ENCODE peak calls at places on chromosomes 5 and 9, in nine cellular contexts. M is nephron progenitor cell, E is omental fat pad, N is cardiac fibroblast, I is fibroblast of villous mesenchyme, L is fibroblast of lung, J is ascending aorta, S is astrocyte of the spinal cord, F is mesothelial cell of epicardium. T is an unnamed sample.

GRCh38 chr9:120877276-120878034 is 467 bp upstream of the PHF19 start:
- DNase-seq in M (peak), E (no peak), N (peak), I (peak), L (peak), J (no peak), S (peak), F (peak), T (peak)

GRCh38 chr5:123033157-123033671 is 3.3 kb downstream of the PPIC start:
- DNase-seq in M (no peak), E (no peak), N (no peak), I (no peak), L (no peak), J (no peak), S (no peak), F (no peak), T (no peak)

GRCh38 chr9:83906144-83906543 is 15.1 kb downstream of the KIF27 start:
- DNase-seq in M (no peak), E (no peak), N (no peak), I (peak), L (no peak), J (no peak), S (no peak), F (no peak), T (no peak)

GRCh38 chr5:178435321-178436238 is 154.6 kb downstream of the COL23A1 start:
- DNase-seq in M (no peak), E (no peak), N (no peak), I (no peak), L (no peak), J (no peak), S (no peak), F (peak), T (no peak)

GRCh38 chr5:131206772-131207171 is 36.0 kb downstream of the LYRM7 start:
- DNase-seq in M (no peak), E (no peak), N (no peak), I (peak), L (no peak), J (no peak), S (no peak), F (no peak), T (no peak)

GRCh38 chr5:89178576-89178975 is 295.6 kb upstream of the MEF2C start:
- DNase-seq in M (no peak), E (no peak), N (no peak), I (no peak), L (no peak), J (no peak), S (no peak), F (no peak), T (no peak)

GRCh38 chr9:70561805-70562395 is 147.4 kb upstream of the KLF9 start:
- DNase-seq in M (no peak), E (no peak), N (no peak), I (peak), L (no peak), J (no peak), S (no peak), F (no peak), T (no peak)

GRCh38 chr5:109453251-109453650 is 43.5 kb upstream of the PJA2 start:
- DNase-seq in M (no peak), E (no peak), N (peak), I (no peak), L (peak), J (no peak), S (no peak), F (no peak), T (no peak)

GRCh38 chr5:158498959-158499679 is 600.6 kb downstream of the EBF1 start:
- DNase-seq in M (no peak), E (no peak), N (no peak), I (no peak), L (no peak), J (no peak), S (no peak), F (no peak), T (no peak)

GRCh38 chr9:132586830-132587483 is 4.6 kb downstream of the BARHL1 start:
- DNase-seq in M (peak), E (no peak), N (no peak), I (no peak), L (no peak), J (no peak), S (no peak), F (no peak), T (no peak)

GRCh38 chr9:136546697-136547481 is 1.0 kb upstream of the NOTCH1 start:
- DNase-seq in M (peak), E (no peak), N (no peak), I (peak), L (peak), J (peak), S (no peak), F (peak), T (no peak)

GRCh38 chr5:107365355-107366109 is 305.2 kb downstream of the EFNA5 start:
- DNase-seq in M (no peak), E (no peak), N (peak), I (no peak), L (peak), J (no peak), S (peak), F (no peak), T (no peak)

GRCh38 chr5:95022967-95023695 is 261.8 kb downstream of the MCTP1 start:
- DNase-seq in M (no peak), E (no peak), N (peak), I (peak), L (peak), J (no peak), S (peak), F (no peak), T (no peak)

GRCh38 chr5:78899922-78900362 is 85.2 kb downstream of the ARSB start:
- DNase-seq in M (no peak), E (no peak), N (peak), I (peak), L (peak), J (no peak), S (peak), F (no peak), T (no peak)

GRCh38 chr5:42495908-42496307 is 72.7 kb downstream of the GHR start:
- DNase-seq in M (no peak), E (no peak), N (peak), I (peak), L (peak), J (no peak), S (no peak), F (no peak), T (no peak)

GRCh38 chr9:134192311-134192950 is 28.1 kb upstream of the RNU6ATAC start:
- DNase-seq in M (no peak), E (no peak), N (no peak), I (no peak), L (no peak), J (no peak), S (no peak), F (no peak), T (no peak)

GRCh38 chr5:127871448-127872153 is 168.4 kb downstream of the CCDC192 start:
- DNase-seq in M (no peak), E (no peak), N (peak), I (no peak), L (no peak), J (no peak), S (peak), F (no peak), T (no peak)

GRCh38 chr5:57166250-57166649 is 7.6 kb upstream of the GPBP1 start:
- DNase-seq in M (no peak), E (no peak), N (no peak), I (peak), L (no peak), J (no peak), S (no peak), F (no peak), T (no peak)

GRCh38 chr5:91373600-91373999 is 9.5 kb downstream of the ARRDC3 start:
- DNase-seq in M (no peak), E (no peak), N (peak), I (no peak), L (no peak), J (no peak), S (no peak), F (no peak), T (no peak)

GRCh38 chr9:36847781-36848673 is 186.0 kb downstream of the PAX5 start:
- DNase-seq in M (peak), E (no peak), N (no peak), I (no peak), L (peak), J (no peak), S (no peak), F (no peak), T (no peak)

GRCh38 chr5:159469496-159470370 is 139.4 kb upstream of the IL12B start:
- DNase-seq in M (no peak), E (no peak), N (no peak), I (no peak), L (peak), J (no peak), S (no peak), F (no peak), T (no peak)

GRCh38 chr5:177443144-177443983 is 3.2 kb upstream of the PRR7 start:
- DNase-seq in M (no peak), E (no peak), N (no peak), I (no peak), L (no peak), J (no peak), S (no peak), F (no peak), T (no peak)

GRCh38 chr9:126033318-126033717 is 286.1 kb downstream of the PBX3 start:
- DNase-seq in M (no peak), E (no peak), N (no peak), I (no peak), L (no peak), J (no peak), S (no peak), F (no peak), T (no peak)

GRCh38 chr9:98658965-98659364 is 49.8 kb downstream of the GABBR2 start:
- DNase-seq in M (no peak), E (no peak), N (peak), I (peak), L (peak), J (no peak), S (peak), F (no peak), T (no peak)

GRCh38 chr9:93955356-93956182 is 414 bp upstream of the BARX1 start:
- DNase-seq in M (peak), E (no peak), N (no peak), I (no peak), L (no peak), J (no peak), S (no peak), F (no peak), T (no peak)

GRCh38 chr5:178861627-178862026 is 1.9 kb downstream of the ZNF354B start:
- DNase-seq in M (no peak), E (no peak), N (no peak), I (no peak), L (no peak), J (no peak), S (no peak), F (no peak), T (no peak)

GRCh38 chr9:116137581-116137980 is 16.0 kb upstream of the PAPPA start:
- DNase-seq in M (no peak), E (no peak), N (no peak), I (no peak), L (no peak), J (no peak), S (no peak), F (no peak), T (no peak)

GRCh38 chr9:71752928-71753327 is 15.4 kb downstream of the CEMIP2 start:
- DNase-seq in M (no peak), E (no peak), N (no peak), I (no peak), L (no peak), J (no peak), S (no peak), F (no peak), T (no peak)

GRCh38 chr9:29439961-29440360 is 1866.7 kb upstream of the C9orf72 start:
- DNase-seq in M (no peak), E (no peak), N (peak), I (peak), L (peak), J (no peak), S (peak), F (no peak), T (no peak)

GRCh38 chr5:180808461-180809000 is 5.9 kb upstream of the MGAT1 start:
- DNase-seq in M (no peak), E (peak), N (no peak), I (no peak), L (no peak), J (peak), S (no peak), F (no peak), T (no peak)
- TF ChIP-seq CTCF in M (no peak), E (no peak), N (no peak), I (no peak), L (no peak), J (no peak), S (no peak), F (no peak), T (no peak)

DNA sequence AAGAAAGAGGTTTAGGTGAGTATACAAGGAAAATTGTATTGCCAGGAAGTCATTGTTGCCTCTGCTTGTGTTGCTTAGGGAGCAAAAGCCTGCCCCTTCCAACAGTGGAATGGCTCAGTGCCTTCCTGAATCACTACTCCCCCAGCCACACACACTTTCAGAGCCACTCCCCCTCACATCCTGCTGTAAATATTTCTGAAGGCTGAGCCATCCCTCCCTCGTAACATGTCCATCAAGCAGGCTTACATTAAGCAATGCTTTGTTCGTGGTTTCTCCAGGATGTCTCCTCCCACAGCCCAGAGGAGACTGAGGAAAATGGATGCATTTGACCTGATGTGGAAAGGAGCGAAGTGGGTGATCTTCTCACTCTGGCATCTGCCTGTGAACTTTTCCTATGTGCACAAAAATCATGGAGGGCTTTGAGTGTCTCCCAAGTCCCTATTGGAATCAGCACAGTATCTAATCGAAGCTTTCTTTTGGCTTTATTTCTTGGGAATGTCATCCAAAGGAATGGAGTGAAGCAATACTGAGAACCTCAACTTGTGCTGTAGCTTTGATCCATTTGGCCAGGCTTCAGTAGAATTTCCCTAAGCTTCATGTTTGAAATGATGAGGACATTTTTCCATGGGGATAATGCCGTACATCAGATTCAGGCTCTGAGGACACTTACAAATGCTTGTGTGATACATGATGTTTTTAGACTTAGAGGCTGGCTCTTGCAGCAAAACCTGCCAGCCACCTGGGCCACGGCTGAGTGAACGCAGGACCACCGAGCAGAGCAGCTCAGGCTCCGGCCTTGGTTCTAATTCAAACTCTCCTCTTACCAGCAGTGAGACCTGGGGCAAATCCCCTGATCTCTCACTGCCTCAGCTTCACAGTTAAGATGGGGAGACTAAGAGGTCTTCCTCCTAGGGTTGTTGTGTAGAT is 389.2 kb downstream of the ENC1 start:
- DNase-seq in M (peak), E (no peak), N (peak), I (peak), L (peak), J (no peak), S (peak), F (no peak), T (no peak)
- TF ChIP-seq CTCF in M (no peak), E (no peak), N (no peak), I (no peak), L (no peak), J (no peak), S (no peak), F (no peak), T (no peak)

GRCh38 chr5:141876628-141877477 is 1.4 kb downstream of the PCDH1 start:
- DNase-seq in M (peak), E (no peak), N (peak), I (no peak), L (no peak), J (no peak), S (no peak), F (no peak), T (no peak)

GRCh38 chr5:141874262-141874964 is 3.8 kb downstream of the PCDH1 start:
- DNase-seq in M (no peak), E (no peak), N (no peak), I (no peak), L (no peak), J (no peak), S (no peak), F (peak), T (no peak)

GRCh38 chr5:141877478-141878185 is 578 bp downstream of the PCDH1 start:
- DNase-seq in M (peak), E (no peak), N (peak), I (peak), L (no peak), J (no peak), S (no peak), F (no peak), T (no peak)

GRCh38 chr5:141875022-141875740 is 3.0 kb downstream of the PCDH1 start:
- DNase-seq in M (no peak), E (no peak), N (no peak), I (no peak), L (no peak), J (no peak), S (no peak), F (no peak), T (no peak)

DNA sequence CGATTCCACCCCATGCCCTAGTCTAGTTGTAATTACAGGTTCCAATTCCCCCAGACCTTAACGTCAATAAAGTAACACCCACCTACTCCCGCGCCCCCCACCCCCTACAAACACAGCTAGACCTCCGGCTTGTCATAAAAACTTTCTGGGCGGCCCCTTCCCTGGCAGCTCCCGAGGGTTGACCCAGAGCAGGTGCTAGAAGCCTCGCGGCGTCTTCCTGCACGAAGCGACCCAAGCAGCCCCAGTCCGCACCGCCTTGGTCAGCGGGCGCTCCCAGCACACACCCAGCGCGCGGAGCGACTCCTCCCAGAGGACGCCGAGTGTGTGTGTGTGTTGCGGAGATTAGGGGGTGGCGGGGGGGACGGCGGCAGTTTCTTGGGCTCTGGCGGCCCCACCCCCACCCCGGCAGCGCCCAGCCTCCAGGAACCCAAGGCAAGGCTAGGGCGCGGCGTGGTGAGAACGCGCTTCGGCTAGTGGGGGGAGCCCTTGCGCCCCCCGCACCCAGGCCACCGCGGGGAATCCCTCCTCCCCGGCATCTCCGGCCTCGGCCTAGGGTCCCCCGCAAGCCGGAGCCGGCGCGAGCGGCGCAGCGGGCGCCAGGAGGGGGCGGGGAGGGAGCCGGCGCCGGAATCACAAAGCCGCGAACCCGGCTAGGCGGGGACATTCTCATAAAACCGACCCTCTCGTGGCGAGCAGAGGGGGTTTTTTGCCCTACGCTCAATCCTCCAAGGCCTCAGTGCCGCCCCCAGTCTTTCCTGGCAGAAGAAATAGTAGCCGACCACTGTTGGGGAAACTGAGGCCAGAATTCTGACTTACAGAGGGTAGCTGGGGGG is 2.2 kb downstream of the PCDH1 start:
- DNase-seq in M (peak), E (no peak), N (peak), I (no peak), L (no peak), J (no peak), S (no peak), F (no peak), T (peak)
- TF ChIP-seq CTCF in M (no peak), E (no peak), N (no peak), I (no peak), L (no peak), J (no peak), S (no peak), F (no peak), T (no peak)

GRCh38 chr5:14665110-14665822 is 748 bp downstream of the OTULIN start:
- DNase-seq in M (peak), E (no peak), N (peak), I (peak), L (peak), J (no peak), S (no peak), F (no peak), T (peak)

GRCh38 chr5:14664270-14665109 is at the start of gene OTULIN:
- DNase-seq in M (peak), E (peak), N (peak), I (peak), L (peak), J (peak), S (peak), F (peak), T (peak)

GRCh38 chr5:14667770-14668169 is 3.3 kb downstream of the OTULIN start:
- DNase-seq in M (no peak), E (no peak), N (no peak), I (no peak), L (no peak), J (no peak), S (no peak), F (no peak), T (no peak)

GRCh38 chr5:14667290-14667689 is 2.8 kb downstream of the OTULIN start:
- DNase-seq in M (no peak), E (no peak), N (no peak), I (no peak), L (no peak), J (no peak), S (no peak), F (no peak), T (no peak)

GRCh38 chr5:14665949-14666741 is 1.6 kb downstream of the OTULIN start:
- DNase-seq in M (peak), E (no peak), N (no peak), I (peak), L (peak), J (no peak), S (no peak), F (no peak), T (no peak)
- TF ChIP-seq CTCF in M (no peak), E (no peak), N (no peak), I (peak), L (no peak), J (no peak), S (no peak), F (no peak), T (peak)